ENCODE peak calls at places on chromosome 13, in nine cellular contexts. B is sciatic nerve, Q is T-helper 2 cell, D is neural crest cell, Y is AG09309, N is neuronal stem cell, T is NCI-H2107, A is HFF-Myc, F is foreskin fibroblast. C is an unnamed sample.

GRCh38 chr13:101811440-101811839 is 359.0 kb downstream of the ITGBL1 start:
- DNase-seq in Q (no peak), F (no peak), Y (no peak), N (no peak), T (no peak), A (no peak), B (no peak), D (no peak), C (no peak)

GRCh38 chr13:42114278-42114677 is 65.8 kb downstream of the DGKH start:
- DNase-seq in Y (no peak), Q (no peak), T (no peak), N (no peak), A (no peak), D (no peak), B (no peak), F (no peak), C (no peak)

GRCh38 chr13:34750078-34750703 is 191.9 kb upstream of the NBEA start:
- DNase-seq in D (no peak), Y (no peak), Q (no peak), B (no peak), N (peak), F (peak), A (no peak), T (peak), C (peak)

GRCh38 chr13:44903596-44903995 is 85.7 kb downstream of the NUFIP1 start:
- DNase-seq in D (no peak), N (no peak), B (peak), T (no peak), A (no peak), F (peak), Y (peak), Q (no peak), C (no peak)

GRCh38 chr13:39405596-39405995 is 197.4 kb downstream of the LHFPL6 start:
- DNase-seq in Q (no peak), D (no peak), N (no peak), A (no peak), B (no peak), Y (no peak), T (no peak), F (no peak), C (no peak)

GRCh38 chr13:38350114-38350617 is 515 bp downstream of the UFM1 start:
- DNase-seq in A (no peak), N (no peak), D (no peak), T (no peak), Q (peak), F (peak), B (peak), Y (peak), C (no peak)

GRCh38 chr13:40981949-40982348 is 37.2 kb downstream of the ELF1 start:
- DNase-seq in D (no peak), N (no peak), F (no peak), Q (no peak), A (no peak), B (no peak), T (no peak), Y (no peak), C (no peak)

GRCh38 chr13:101527130-101527529 is 74.7 kb downstream of the ITGBL1 start:
- DNase-seq in Q (no peak), Y (no peak), A (no peak), D (no peak), N (no peak), T (no peak), B (no peak), F (peak), C (no peak)

GRCh38 chr13:112697756-112698655 is 8.2 kb downstream of the ATP11A start:
- DNase-seq in N (no peak), A (no peak), D (no peak), F (peak), T (no peak), Q (no peak), B (peak), Y (peak), C (no peak)

GRCh38 chr13:71730267-71730666 is 136.7 kb downstream of the DACH1 start:
- DNase-seq in N (no peak), A (no peak), D (no peak), T (no peak), Q (no peak), Y (no peak), F (peak), B (no peak), C (no peak)

GRCh38 chr13:30159446-30159839 is 147.9 kb downstream of the KATNAL1 start:
- DNase-seq in N (no peak), Y (peak), D (no peak), T (no peak), F (peak), Q (peak), A (peak), B (no peak), C (no peak)

GRCh38 chr13:42219051-42219450 is 52.9 kb upstream of the AKAP11 start:
- DNase-seq in B (no peak), Y (no peak), T (no peak), D (no peak), A (no peak), Q (no peak), N (no peak), F (no peak), C (no peak)

GRCh38 chr13:42049454-42049780 is 969 bp downstream of the DGKH start:
- DNase-seq in A (no peak), Y (no peak), T (no peak), F (no peak), Q (no peak), B (no peak), D (no peak), N (no peak), C (no peak)

GRCh38 chr13:82749551-82749950 is 1132.7 kb downstream of the SLITRK1 start:
- DNase-seq in Q (no peak), Y (no peak), F (peak), N (no peak), B (no peak), A (no peak), D (no peak), T (no peak), C (no peak)

GRCh38 chr13:111383591-111384440 is 63.4 kb downstream of the TEX29 start:
- DNase-seq in A (no peak), N (no peak), Q (no peak), B (peak), F (no peak), Y (no peak), D (no peak), T (no peak), C (no peak)

GRCh38 chr13:101346942-101347728 is 69.2 kb downstream of the NALCN start:
- DNase-seq in Q (no peak), A (no peak), T (no peak), F (peak), N (no peak), D (no peak), Y (peak), B (no peak), C (no peak)

GRCh38 chr13:64413529-64413928 is 2816.6 kb downstream of the PCDH9 start:
- DNase-seq in D (no peak), B (no peak), Y (no peak), Q (no peak), F (no peak), T (no peak), N (no peak), A (no peak), C (no peak)

GRCh38 chr13:113095146-113096051 is 10.2 kb upstream of the F7 start:
- DNase-seq in Q (no peak), F (no peak), D (no peak), B (no peak), Y (no peak), A (no peak), T (no peak), N (no peak), C (no peak)

GRCh38 chr13:73765651-73766384 is 368.4 kb downstream of the KLF12 start:
- DNase-seq in T (peak), D (peak), Q (peak), F (peak), Y (no peak), B (peak), N (peak), A (peak), C (peak)

GRCh38 chr13:45626731-45627374 is 11.3 kb upstream of the ERICH6B start:
- DNase-seq in B (no peak), T (no peak), Q (no peak), D (no peak), N (no peak), Y (no peak), F (peak), A (no peak), C (no peak)

GRCh38 chr13:27147530-27148170 is 24.0 kb downstream of the USP12 start:
- DNase-seq in A (no peak), B (no peak), Y (no peak), D (no peak), Q (no peak), F (no peak), T (no peak), N (no peak), C (no peak)

GRCh38 chr13:78636493-78636892 is 22.5 kb downstream of the OBI1 start:
- DNase-seq in D (no peak), A (no peak), Q (no peak), Y (no peak), F (no peak), N (no peak), T (no peak), B (no peak), C (no peak)

GRCh38 chr13:22014469-22014868 is 343.6 kb downstream of the FGF9 start:
- DNase-seq in Y (no peak), F (no peak), N (no peak), Q (no peak), B (no peak), A (no peak), T (no peak), D (no peak), C (no peak)

GRCh38 chr13:51861728-51862300 is at the start of gene CCDC70:
- DNase-seq in D (no peak), B (no peak), F (peak), Y (no peak), T (no peak), Q (no peak), N (no peak), A (no peak), C (no peak)

GRCh38 chr13:74288361-74288911 is 154.2 kb upstream of the KLF12 start:
- DNase-seq in N (peak), D (peak), Q (no peak), F (peak), A (no peak), T (no peak), B (peak), Y (no peak), C (no peak)

GRCh38 chr13:90951663-90952062 is 395.8 kb upstream of the MIR17HG start:
- DNase-seq in Y (no peak), A (no peak), T (no peak), B (no peak), Q (no peak), F (no peak), D (no peak), N (no peak), C (no peak)

GRCh38 chr13:70297219-70297618 is 189.0 kb upstream of the KLHL1 start:
- DNase-seq in Q (no peak), F (no peak), N (no peak), B (no peak), D (no peak), Y (no peak), T (no peak), A (no peak), C (no peak)

C was measured in NCI-H510A.